ENCODE peak calls at places on chromosome 12, in five cellular contexts. G, B, K, F and Y are unnamed samples.

GRCh38 chr12:126069549-126070165 is 1004.4 kb downstream of the AACS start:
- DNase-seq in G (peak; percentile 13), K (peak; percentile 96), B (peak; percentile 14), F (peak; percentile 36), Y (no peak)

GRCh38 chr12:6494351-6494743 is 445 bp downstream of the NCAPD2 start:
- DNase-seq in F (no peak), K (no peak), G (no peak), B (no peak), Y (no peak)

GRCh38 chr12:58190624-58191023 is 249.3 kb downstream of the ATP23 start:
- DNase-seq in G (no peak), F (no peak), K (peak; percentile 38), B (no peak), Y (no peak)

GRCh38 chr12:69651922-69652321 is 41.2 kb upstream of the LRRC10 start:
- DNase-seq in F (no peak), G (no peak), K (no peak), B (no peak), Y (no peak)

GRCh38 chr12:8676651-8677050 is 14.0 kb upstream of the MFAP5 start:
- DNase-seq in K (no peak), F (no peak), B (no peak), G (no peak), Y (no peak)

GRCh38 chr12:79635676-79636075 is 55.1 kb downstream of the PAWR start:
- DNase-seq in B (peak; percentile 72), F (peak; percentile 68), K (no peak), G (peak; percentile 9), Y (no peak)

GRCh38 chr12:4984344-4984743 is 59.3 kb upstream of the KCNA5 start:
- DNase-seq in K (no peak), F (no peak), G (no peak), B (no peak), Y (no peak)

GRCh38 chr12:116717466-116718457 is 20.1 kb downstream of the SPRING1 start:
- DNase-seq in F (no peak), G (peak; percentile 56), B (no peak), K (no peak), Y (no peak)

GRCh38 chr12:23340351-23340750 is 609.1 kb downstream of the SOX5 start:
- DNase-seq in G (no peak), K (no peak), F (no peak), B (no peak), Y (no peak)

GRCh38 chr12:132622437-132623071 is 4.0 kb downstream of the P2RX2 start:
- DNase-seq in B (no peak), G (peak; percentile 94), K (no peak), F (no peak), Y (peak; percentile 67)

GRCh38 chr12:124952801-124953200 is 36.1 kb downstream of the DHX37 start:
- DNase-seq in B (no peak), K (no peak), F (no peak), G (no peak), Y (no peak)

GRCh38 chr12:19110541-19110940 is 19.0 kb upstream of the PLEKHA5 start:
- DNase-seq in B (no peak), G (peak; percentile 31), F (no peak), K (no peak), Y (no peak)

GRCh38 chr12:51071663-51072062 is 11.7 kb downstream of the CSRNP2 start:
- DNase-seq in F (no peak), B (no peak), G (peak; percentile 57), K (no peak), Y (peak; percentile 8)

GRCh38 chr12:117587646-117588287 is 226.3 kb upstream of the NOS1 start:
- DNase-seq in F (peak; percentile 4), K (peak; percentile 93), B (no peak), G (no peak), Y (no peak)

GRCh38 chr12:41552507-41553047 is 364.5 kb downstream of the PDZRN4 start:
- DNase-seq in K (no peak), G (no peak), F (no peak), B (no peak), Y (no peak)

GRCh38 chr12:96208346-96208745 is 14.2 kb downstream of the ELK3 start:
- DNase-seq in F (peak; percentile 74), K (no peak), B (peak; percentile 58), G (peak; percentile 86), Y (no peak)

GRCh38 chr12:12627308-12627827 is 15.7 kb downstream of the CREBL2 start:
- DNase-seq in F (no peak), B (no peak), K (no peak), G (no peak), Y (no peak)

GRCh38 chr12:106296179-106296877 is 6.2 kb upstream of the TCP11L2 start:
- DNase-seq in G (peak; percentile 91), K (peak; percentile 23), B (peak; percentile 55), F (peak; percentile 96), Y (no peak)

GRCh38 chr12:47797432-47797831 is 22.3 kb downstream of the HDAC7 start:
- DNase-seq in G (no peak), F (no peak), K (peak; percentile 89), B (no peak), Y (no peak)

GRCh38 chr12:50934981-50935807 is 17.1 kb upstream of the HIGD1C start:
- DNase-seq in F (no peak), B (peak; percentile 17), K (peak; percentile 24), G (peak; percentile 67), Y (no peak)

GRCh38 chr12:15151141-15152091 is 69.8 kb downstream of the RERG start:
- DNase-seq in K (no peak), B (no peak), G (no peak), F (no peak), Y (no peak)

GRCh38 chr12:120468271-120468845 is 1.2 kb downstream of the SRSF9 start:
- DNase-seq in B (no peak), G (peak; percentile 57), F (peak; percentile 51), K (peak; percentile 84), Y (no peak)

GRCh38 chr12:52125499-52125900 is 46.0 kb downstream of the SMIM41 start:
- DNase-seq in B (no peak), K (peak; percentile 87), F (no peak), G (no peak), Y (no peak)

GRCh38 chr12:80269953-80270552 is 170.7 kb downstream of the OTOGL start:
- DNase-seq in K (peak; percentile 53), F (peak; percentile 16), G (peak; percentile 60), B (no peak), Y (no peak)

GRCh38 chr12:26047401-26048226 is 77.2 kb downstream of the BHLHE41 start:
- DNase-seq in G (no peak), B (no peak), F (no peak), K (peak; percentile 83), Y (no peak)

GRCh38 chr12:114274131-114274530 is 131.8 kb downstream of the TBX5 start:
- DNase-seq in F (no peak), B (no peak), K (peak; percentile 6), G (no peak), Y (no peak)

GRCh38 chr12:85057370-85057963 is 21.3 kb downstream of the LRRIQ1 start:
- DNase-seq in F (peak; percentile 27), G (peak; percentile 41), K (peak; percentile 80), B (no peak), Y (no peak)

GRCh38 chr12:26091837-26092236 is 33.0 kb downstream of the BHLHE41 start:
- DNase-seq in B (no peak), G (no peak), F (no peak), K (peak; percentile 76), Y (no peak)

GRCh38 chr12:116818948-116819832 is 62.1 kb downstream of the HRK start:
- DNase-seq in B (peak; percentile 48), G (peak; percentile 92), K (peak; percentile 97), F (peak; percentile 90), Y (peak; percentile 93)

GRCh38 chr12:132593938-132594358 is 16.4 kb downstream of the LRCOL1 start:
- DNase-seq in G (peak; percentile 84), K (peak; percentile 94), F (peak; percentile 78), B (peak; percentile 33), Y (peak; percentile 87)

GRCh38 chr12:55687746-55688145 is 20.0 kb downstream of the ITGA7 start:
- DNase-seq in K (no peak), F (peak; percentile 23), G (no peak), B (no peak), Y (no peak)

DNA sequence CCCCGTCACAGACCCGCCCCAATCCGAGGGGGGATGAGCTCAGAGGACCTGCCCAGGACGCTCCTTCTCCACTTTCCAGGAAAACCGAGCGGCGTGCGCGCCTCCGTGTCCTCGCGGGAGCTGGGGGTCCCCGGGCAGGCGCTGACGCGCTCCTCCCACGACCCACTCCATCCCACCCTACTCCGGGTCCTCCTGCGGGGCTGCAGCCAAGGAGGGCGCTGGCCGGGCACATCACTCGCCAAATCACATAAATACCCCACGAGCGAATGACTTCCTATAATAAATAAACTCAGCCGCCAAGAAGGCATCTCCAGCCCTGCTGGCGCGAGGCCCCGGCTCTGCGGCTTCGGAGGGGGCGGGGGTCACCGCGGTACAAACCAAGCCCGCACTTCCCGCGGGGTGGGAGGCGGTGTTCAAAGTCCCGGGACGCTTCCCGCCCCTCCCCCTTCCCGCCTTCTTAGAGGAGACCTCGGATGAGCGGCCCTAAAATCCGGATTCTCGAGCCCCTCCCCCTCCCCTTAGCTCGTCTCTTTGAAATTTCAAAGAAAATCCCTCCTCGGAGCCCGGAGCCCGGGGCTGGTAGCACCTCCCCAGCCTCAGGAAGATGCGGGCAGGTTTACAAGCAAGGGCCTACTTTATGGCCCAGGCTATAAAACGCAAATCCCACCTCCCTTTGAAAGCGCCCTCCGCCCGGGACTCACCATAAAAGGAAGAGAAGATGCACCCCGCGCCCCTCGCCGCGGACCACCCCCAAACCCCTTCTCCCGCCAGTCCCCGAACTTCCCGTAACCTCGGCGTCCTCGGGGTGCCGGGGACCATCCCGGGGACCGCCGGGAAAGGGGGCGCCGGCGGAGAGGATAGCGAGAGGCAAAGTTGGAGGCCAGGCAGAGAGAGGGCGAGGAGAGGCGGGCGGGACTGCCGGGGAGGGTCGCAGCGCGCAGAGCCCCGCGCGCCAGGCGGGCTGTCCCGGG is 718 bp upstream of the FZD10 start:
- DNase-seq in F (no peak), K (peak; percentile 93), G (no peak), B (no peak), Y (no peak)
- TF ChIP-seq CTCF in F (no peak), K (no peak), G (no peak), B (no peak), Y (no peak)

DNA sequence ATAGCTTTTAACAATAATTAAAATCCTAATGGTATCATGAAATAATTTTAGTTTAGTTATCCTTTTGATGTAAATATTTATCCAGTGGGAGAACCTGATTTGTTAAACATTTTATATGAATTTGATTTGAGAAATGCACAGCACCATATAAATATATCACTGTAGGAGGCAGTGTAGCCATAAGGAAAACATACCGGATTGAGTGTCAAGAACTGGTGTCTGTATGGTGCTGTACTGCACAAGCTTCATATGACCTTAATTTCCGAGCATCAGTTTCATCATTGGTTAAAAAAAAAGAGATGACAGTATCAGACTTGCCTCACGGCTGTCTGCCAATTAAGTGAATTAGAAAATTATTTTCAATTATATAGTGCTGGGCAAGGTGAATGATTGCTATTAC is 72.0 kb downstream of the TMTC2 start:
- DNase-seq in B (no peak), G (no peak), K (no peak), F (no peak), Y (no peak)
- TF ChIP-seq CTCF in B (no peak), G (no peak), K (peak; percentile 11), F (peak; percentile 2), Y (peak; percentile 33)

GRCh38 chr12:111330800-111331752 is 37.8 kb downstream of the PHETA1 start:
- DNase-seq in F (peak; percentile 37), K (peak; percentile 75), B (peak; percentile 21), G (peak; percentile 24), Y (no peak)
- TF ChIP-seq CTCF in F (peak; percentile 58), K (peak; percentile 74), B (peak; percentile 61), G (peak; percentile 37), Y (peak; percentile 63)

DNA sequence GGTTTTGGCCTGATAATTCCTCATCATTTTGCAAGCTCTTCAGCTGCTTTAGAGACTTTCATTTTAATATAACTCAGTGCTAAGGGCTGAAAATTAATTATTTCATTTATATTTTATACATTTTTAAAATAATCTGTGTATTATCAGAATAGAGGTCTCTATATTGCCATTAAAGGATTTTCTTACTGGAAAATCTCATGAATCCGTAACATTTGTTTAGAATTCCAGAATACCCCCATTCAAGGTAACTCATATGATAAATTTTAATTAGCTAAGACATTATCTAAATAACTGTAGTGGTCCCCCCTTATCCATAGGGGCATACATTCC is 51.6 kb downstream of the BMAL2 start:
- DNase-seq in K (no peak), B (no peak), G (no peak), F (no peak), Y (no peak)
- TF ChIP-seq CTCF in K (no peak), B (no peak), G (no peak), F (no peak), Y (peak; percentile 40)